ENCODE peak calls at places on chromosomes 12 and 14, in ten cellular contexts. U, V, H, L, T, Y, G, B, P and W are unnamed samples.

GRCh38 chr14:75566752-75567151 is 11.7 kb upstream of the FLVCR2 start:
- DNase-seq in U (no peak), V (no peak), H (no peak), L (no peak), T (no peak), Y (no peak), G (no peak), B (no peak), P (no peak), W (no peak)

GRCh38 chr12:113019045-113019444 is 37.5 kb upstream of the DTX1 start:
- DNase-seq in U (no peak), V (no peak), H (no peak), L (no peak), T (peak), Y (no peak), G (no peak), B (peak), P (no peak), W (no peak)

GRCh38 chr14:20632831-20633771 is 8.4 kb downstream of the OR6S1 start:
- DNase-seq in U (peak), V (peak), H (peak), L (no peak), T (peak), Y (peak), G (peak), B (peak), P (no peak), W (peak)

GRCh38 chr14:48546996-48547395 is 871.6 kb upstream of the MDGA2 start:
- DNase-seq in U (no peak), V (no peak), H (no peak), L (no peak), T (no peak), Y (no peak), G (no peak), B (no peak), P (no peak), W (peak)

GRCh38 chr14:105853089-105853906 is 326.9 kb downstream of the TMEM121 start:
- DNase-seq in U (no peak), V (no peak), H (no peak), L (peak), T (no peak), Y (no peak), G (peak), B (peak), P (no peak), W (no peak)

GRCh38 chr12:26062566-26062965 is 62.3 kb downstream of the BHLHE41 start:
- DNase-seq in U (no peak), V (no peak), H (no peak), L (no peak), T (peak), Y (no peak), G (no peak), B (peak), P (no peak), W (no peak)

GRCh38 chr14:38611928-38612327 is 356.0 kb upstream of the CLEC14A start:
- DNase-seq in U (no peak), V (no peak), H (no peak), L (no peak), T (no peak), Y (no peak), G (no peak), B (no peak), P (no peak), W (no peak)

GRCh38 chr14:22221508-22221907 is 367.5 kb downstream of the DAD1 start:
- DNase-seq in U (no peak), V (no peak), H (no peak), L (peak), T (peak), Y (no peak), G (no peak), B (peak), P (no peak), W (peak)

GRCh38 chr14:76977793-76978730 is 50.4 kb downstream of the IRF2BPL start:
- DNase-seq in U (peak), V (no peak), H (no peak), L (no peak), T (peak), Y (peak), G (peak), B (no peak), P (no peak), W (peak)

GRCh38 chr12:46908236-46908935 is 82.6 kb upstream of the SLC38A4 start:
- DNase-seq in U (no peak), V (no peak), H (no peak), L (no peak), T (peak), Y (no peak), G (no peak), B (peak), P (no peak), W (no peak)

GRCh38 chr12:459430-460258 is at the start of gene B4GALNT3:
- DNase-seq in U (no peak), V (peak), H (peak), L (peak), T (no peak), Y (peak), G (no peak), B (peak), P (no peak), W (peak)

GRCh38 chr12:27780612-27781408 is 774 bp upstream of the MANSC4 start:
- DNase-seq in U (no peak), V (peak), H (peak), L (peak), T (peak), Y (peak), G (peak), B (peak), P (peak), W (no peak)

GRCh38 chr12:92696240-92696639 is 6.5 kb upstream of the PLEKHG7 start:
- DNase-seq in U (no peak), V (peak), H (no peak), L (no peak), T (peak), Y (no peak), G (no peak), B (peak), P (no peak), W (peak)

GRCh38 chr12:47156167-47156736 is 76.5 kb upstream of the AMIGO2 start:
- DNase-seq in U (no peak), V (no peak), H (no peak), L (no peak), T (no peak), Y (no peak), G (no peak), B (peak), P (no peak), W (no peak)

GRCh38 chr12:106594447-106594846 is 11.6 kb downstream of the RFX4 start:
- DNase-seq in U (no peak), V (no peak), H (no peak), L (no peak), T (no peak), Y (no peak), G (no peak), B (no peak), P (no peak), W (no peak)

GRCh38 chr12:20376984-20377383 is 8.6 kb downstream of the PDE3A start:
- DNase-seq in U (no peak), V (no peak), H (no peak), L (peak), T (peak), Y (no peak), G (no peak), B (peak), P (no peak), W (peak)

GRCh38 chr12:117583677-117584076 is 222.3 kb upstream of the NOS1 start:
- DNase-seq in U (no peak), V (peak), H (no peak), L (no peak), T (no peak), Y (no peak), G (no peak), B (no peak), P (no peak), W (no peak)

GRCh38 chr12:110080410-110080809 is 32.1 kb upstream of the C12orf76 start:
- DNase-seq in U (no peak), V (no peak), H (no peak), L (no peak), T (no peak), Y (no peak), G (no peak), B (no peak), P (no peak), W (no peak)

GRCh38 chr12:108855284-108856169 is 1.9 kb downstream of the SSH1 start:
- DNase-seq in U (no peak), V (no peak), H (no peak), L (no peak), T (peak), Y (no peak), G (no peak), B (peak), P (no peak), W (no peak)

GRCh38 chr14:79278798-79279644 is 932.3 kb downstream of the DIO2 start:
- DNase-seq in U (no peak), V (peak), H (peak), L (no peak), T (peak), Y (no peak), G (no peak), B (peak), P (no peak), W (no peak)

GRCh38 chr12:5013206-5013830 is 30.4 kb upstream of the KCNA5 start:
- DNase-seq in U (no peak), V (no peak), H (no peak), L (no peak), T (no peak), Y (no peak), G (no peak), B (peak), P (no peak), W (peak)

GRCh38 chr12:56947633-56948535 is 9.5 kb downstream of the RDH16 start:
- DNase-seq in U (no peak), V (no peak), H (no peak), L (peak), T (peak), Y (no peak), G (no peak), B (peak), P (no peak), W (no peak)

GRCh38 chr12:88945041-88945732 is 364.9 kb upstream of the KITLG start:
- DNase-seq in U (no peak), V (no peak), H (no peak), L (no peak), T (no peak), Y (no peak), G (no peak), B (no peak), P (no peak), W (no peak)

GRCh38 chr12:15928345-15928744 is 17.2 kb downstream of the DERA start:
- DNase-seq in U (no peak), V (no peak), H (no peak), L (no peak), T (peak), Y (no peak), G (no peak), B (peak), P (no peak), W (no peak)

GRCh38 chr12:15830538-15830937 is 41.4 kb upstream of the EPS8 start:
- DNase-seq in U (no peak), V (no peak), H (no peak), L (no peak), T (peak), Y (no peak), G (no peak), B (no peak), P (no peak), W (no peak)

GRCh38 chr14:71135911-71136310 is 228.7 kb downstream of the PCNX1 start:
- DNase-seq in U (no peak), V (no peak), H (no peak), L (no peak), T (no peak), Y (no peak), G (no peak), B (no peak), P (no peak), W (no peak)

GRCh38 chr12:16012086-16012485 is 101.0 kb downstream of the DERA start:
- DNase-seq in U (no peak), V (no peak), H (no peak), L (no peak), T (no peak), Y (no peak), G (no peak), B (no peak), P (no peak), W (peak)